ENCODE peak calls at places on chromosome 10, in four cellular contexts. G is left ventricle myocardium inferior, V is astrocyte, A is right lobe of liver. R is an unnamed sample.

GRCh38 chr10:8369666-8370065 is 315.2 kb downstream of the GATA3 start:
- DNase-seq in V (peak; percentile 83), A (no peak), G (no peak), R (no peak)

GRCh38 chr10:77043364-77043763 is 594.2 kb downstream of the KCNMA1 start:
- DNase-seq in A (no peak), V (peak; percentile 2), G (no peak), R (no peak)

GRCh38 chr10:7956508-7956907 is 98.0 kb upstream of the GATA3 start:
- DNase-seq in A (no peak), V (peak; percentile 79), G (no peak), R (no peak)

GRCh38 chr10:122460891-122461293 is 461 bp upstream of the HTRA1 start:
- DNase-seq in G (no peak), V (no peak), A (no peak), R (no peak)

GRCh38 chr10:94683214-94684054 is at the start of gene CYP2C18:
- DNase-seq in G (no peak), V (no peak), A (no peak), R (no peak)

GRCh38 chr10:55370021-55370420 is 569.0 kb upstream of the PCDH15 start:
- DNase-seq in V (peak; percentile 74), A (no peak), G (no peak), R (no peak)

GRCh38 chr10:3754727-3755439 is 30.1 kb downstream of the KLF6 start:
- DNase-seq in V (peak; percentile 98), A (no peak), G (no peak), R (no peak)

GRCh38 chr10:125026036-125026931 is 84.4 kb downstream of the ZRANB1 start:
- DNase-seq in V (no peak), A (no peak), G (no peak), R (no peak)

GRCh38 chr10:83934062-83934461 is 205.2 kb upstream of the GHITM start:
- DNase-seq in V (no peak), G (no peak), A (no peak), R (no peak)

GRCh38 chr10:44947356-44948152 is 12.0 kb upstream of the RASSF4 start:
- DNase-seq in A (no peak), G (no peak), V (no peak), R (no peak)

GRCh38 chr10:86585037-86585725 is 63.6 kb upstream of the WAPL start:
- DNase-seq in G (peak; percentile 60), V (peak; percentile 30), A (peak; percentile 72), R (peak; percentile 58)

GRCh38 chr10:114174462-114175190 is 623 bp upstream of the CCDC186 start:
- DNase-seq in G (peak; percentile 47), A (peak; percentile 79), V (peak; percentile 9), R (no peak)

GRCh38 chr10:27541728-27542285 is 37.7 kb downstream of the RAB18 start:
- DNase-seq in G (no peak), V (no peak), A (no peak), R (no peak)

GRCh38 chr10:7945469-7946187 is 108.9 kb upstream of the GATA3 start:
- DNase-seq in G (no peak), V (no peak), A (no peak), R (no peak)

GRCh38 chr10:97584060-97584797 is at the start of gene HOGA1:
- DNase-seq in G (peak; percentile 86), V (peak; percentile 51), A (peak; percentile 98), R (no peak)

GRCh38 chr10:102508506-102508905 is 4.7 kb downstream of the SUFU start:
- DNase-seq in V (no peak), A (no peak), G (no peak), R (no peak)

GRCh38 chr10:120997313-120998102 is 146.3 kb downstream of the WDR11 start:
- DNase-seq in G (no peak), A (no peak), V (no peak), R (no peak)

GRCh38 chr10:96325719-96326373 is 21.6 kb downstream of the DNTT start:
- DNase-seq in G (no peak), V (no peak), A (no peak), R (no peak)

GRCh38 chr10:120508393-120508792 is 51.4 kb downstream of the PLPP4 start:
- DNase-seq in G (no peak), V (peak; percentile 99), A (no peak), R (no peak)

GRCh38 chr10:129605986-129606518 is 139.0 kb downstream of the MGMT start:
- DNase-seq in A (no peak), V (no peak), G (no peak), R (no peak)

GRCh38 chr10:123766012-123766411 is 99.9 kb downstream of the GPR26 start:
- DNase-seq in V (no peak), G (no peak), A (no peak), R (no peak)

GRCh38 chr10:97007417-97007816 is 175.3 kb downstream of the LCOR start:
- DNase-seq in A (no peak), V (no peak), G (no peak), R (no peak)

GRCh38 chr10:99276848-99277486 is 41.3 kb upstream of the HPSE2 start:
- DNase-seq in A (no peak), V (no peak), G (no peak), R (no peak)

GRCh38 chr10:111130471-111130870 is 53.6 kb downstream of the ADRA2A start:
- DNase-seq in A (no peak), G (no peak), V (no peak), R (no peak)

GRCh38 chr10:18252086-18252485 is 111.9 kb downstream of the CACNB2 start:
- DNase-seq in V (no peak), G (no peak), A (no peak), R (no peak)

GRCh38 chr10:13346912-13347234 is 1.2 kb downstream of the SEPHS1 start:
- DNase-seq in G (no peak), A (no peak), V (no peak), R (no peak)

GRCh38 chr10:6020806-6021205 is 41.4 kb downstream of the IL2RA start:
- DNase-seq in V (no peak), G (no peak), A (no peak), R (no peak)

GRCh38 chr10:14604181-14605142 is 170.2 kb downstream of the FAM107B start:
- DNase-seq in A (peak; percentile 91), G (peak; percentile 84), V (peak; percentile 36), R (peak; percentile 33)

GRCh38 chr10:17175551-17175950 is 25.9 kb downstream of the TRDMT1 start:
- DNase-seq in G (no peak), A (no peak), V (peak; percentile 55), R (no peak)

GRCh38 chr10:87092356-87092860 is 2.2 kb downstream of the GLUD1 start:
- DNase-seq in V (peak; percentile 37), A (no peak), G (no peak), R (no peak)

GRCh38 chr10:34731885-34732701 is 83.0 kb downstream of the PARD3 start:
- DNase-seq in G (no peak), A (no peak), V (peak; percentile 76), R (no peak)

GRCh38 chr10:78053201-78053868 is 19.7 kb downstream of the RPS24 start:
- DNase-seq in A (no peak), V (peak; percentile 66), G (no peak), R (no peak)

GRCh38 chr10:124378817-124379510 is 39.8 kb downstream of the OAT start:
- DNase-seq in G (no peak), V (no peak), A (no peak), R (no peak)

GRCh38 chr10:110429301-110429700 is 68.4 kb upstream of the DUSP5 start:
- DNase-seq in V (no peak), G (no peak), A (no peak), R (no peak)

DNA sequence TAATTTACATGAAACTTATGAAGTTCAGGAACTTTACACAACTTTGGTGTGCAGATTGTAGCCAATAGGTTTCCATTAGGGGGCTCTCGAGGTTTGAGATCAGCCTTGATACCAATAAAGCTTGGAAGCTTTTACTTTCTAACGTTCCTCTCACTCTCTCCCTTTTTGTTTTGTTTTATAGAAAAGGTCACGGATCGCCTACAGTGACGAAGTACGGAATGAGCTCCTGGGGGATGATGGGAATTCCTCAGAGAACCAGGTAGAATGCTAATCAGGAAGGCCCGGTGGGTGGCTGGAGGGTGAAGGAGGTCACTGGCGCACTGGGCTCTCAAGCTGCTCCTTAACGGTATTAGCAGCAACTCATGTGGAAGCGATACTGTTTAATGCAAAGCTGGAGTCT is 79.9 kb downstream of the VTI1A start:
- DNase-seq in G (no peak), A (no peak), V (no peak), R (no peak)
- TF ChIP-seq CTCF in G (no peak), A (no peak), V (peak; percentile 7), R (no peak)

DNA sequence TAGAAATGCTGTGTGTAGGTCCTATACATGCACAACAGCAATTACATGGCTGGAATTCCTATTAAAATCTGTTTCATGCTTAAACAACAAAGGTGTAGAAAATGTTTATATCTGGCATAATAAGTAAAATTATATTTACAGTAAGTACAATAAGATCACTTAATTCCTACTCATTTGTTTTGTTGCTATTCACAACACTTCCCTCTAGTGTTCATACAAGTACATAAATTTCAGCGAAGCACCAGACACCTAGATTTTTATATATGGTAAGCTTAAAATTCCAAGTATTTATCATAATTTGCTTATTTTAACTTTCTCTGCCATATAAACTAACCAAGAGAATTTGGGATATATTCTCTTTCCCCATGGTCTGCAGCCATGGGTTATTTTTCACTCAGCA is 51.8 kb upstream of the ANK3 start:
- DNase-seq in G (no peak), V (no peak), A (no peak), R (no peak)
- TF ChIP-seq CTCF in G (peak; percentile 38), V (peak; percentile 23), A (peak; percentile 41), R (peak; percentile 34)

DNA sequence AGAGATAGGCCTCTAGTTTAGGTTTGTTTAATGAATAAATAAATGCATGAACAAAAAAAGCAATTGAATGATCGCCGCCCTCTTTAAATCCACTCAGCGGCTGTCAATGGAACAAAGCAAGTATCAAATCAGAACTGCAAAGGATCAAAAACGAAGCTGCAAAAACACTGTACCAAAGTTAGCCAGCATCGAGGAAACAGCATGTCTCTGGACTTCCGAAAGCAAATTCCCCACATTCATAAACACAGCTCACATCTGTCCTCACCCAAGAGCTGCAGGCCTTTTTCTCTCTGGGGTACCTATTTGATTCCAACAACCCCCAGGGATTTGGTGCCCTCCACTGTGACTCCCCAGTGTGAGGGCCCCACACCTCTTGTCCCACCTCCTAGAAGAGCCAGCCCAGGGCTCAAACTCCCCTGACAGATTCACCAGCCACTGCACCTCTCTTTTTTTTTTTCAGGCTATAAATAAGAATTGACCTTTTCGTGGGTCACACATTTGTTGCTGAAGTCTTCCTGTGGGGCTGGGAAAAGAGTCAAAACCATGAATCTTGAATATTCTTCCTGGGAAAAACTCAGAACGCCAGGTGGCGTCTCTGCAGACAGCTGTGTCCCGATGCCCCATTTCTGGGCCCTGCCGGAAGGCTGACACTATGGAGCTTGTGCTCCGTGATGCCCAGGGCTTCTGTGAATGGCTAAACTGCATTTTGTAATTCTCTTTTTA is 51.8 kb downstream of the HSPA12A start:
- DNase-seq in G (no peak), A (no peak), V (no peak), R (no peak)
- TF ChIP-seq CTCF in G (peak; percentile 58), A (peak; percentile 37), V (peak; percentile 33), R (peak; percentile 16)

GRCh38 chr10:208616-209015 is 73.4 kb downstream of the ZMYND11 start:
- DNase-seq in V (no peak), G (no peak), A (no peak), R (no peak)

GRCh38 chr10:210297-210696 is 75.0 kb downstream of the ZMYND11 start:
- DNase-seq in G (no peak), V (no peak), A (no peak), R (no peak)

DNA sequence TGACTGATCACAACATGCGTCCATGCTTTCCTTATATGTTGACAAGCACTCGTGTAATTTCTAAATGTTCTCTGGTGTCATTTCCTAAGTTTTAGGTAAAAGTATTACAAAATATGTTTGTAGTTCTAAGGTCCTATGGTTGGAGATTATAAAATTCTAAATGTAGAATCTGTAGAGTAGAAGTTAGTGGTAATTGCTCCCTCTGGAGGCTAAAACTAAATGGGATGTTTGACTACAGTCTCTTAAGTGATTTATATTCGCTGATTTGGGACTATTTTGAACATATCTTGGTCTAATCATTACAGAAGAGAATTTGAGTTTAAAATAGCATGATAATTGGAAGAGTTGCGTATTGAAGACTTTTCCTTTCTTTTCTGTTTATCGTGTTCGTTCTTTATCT is 74.1 kb downstream of the ZMYND11 start:
- DNase-seq in A (no peak), G (no peak), V (no peak), R (no peak)
- TF ChIP-seq CTCF in A (peak; percentile 31), G (no peak), V (peak; percentile 31), R (peak; percentile 16)

R was measured in D721Med.